ENCODE peak calls at places on chromosomes 4 and X, in seven cellular contexts. W is activated effector memory CD4-positive, alpha-beta T cell treated with Interleukin-2 at 50 U/mL for 16 hours; F is OCI-LY7; S is activated naive CD4-positive, alpha-beta T cell; B is NCI-H460; C is stimulated activated naive CD8-positive, alpha-beta T cell treated with anti-CD3 and anti-CD28 coated beads, Interleukin-15, Interleukin-2, amounts not matched to agents 100 U/mL and 50 U/mL, for 24 hours; K is fibroblast of lung. J is an unnamed sample.

GRCh38 chr4:103422467-103423219 is 224.5 kb upstream of the CENPE start:
- DNase-seq in W (no peak), F (no peak), S (no peak), B (no peak), C (no peak), K (no peak), J (no peak)

GRCh38 chr4:22477794-22478182 is 38.1 kb downstream of the ADGRA3 start:
- DNase-seq in W (no peak), F (no peak), S (no peak), B (no peak), C (no peak), K (no peak), J (no peak)

GRCh38 chr4:125316391-125316780 is 1.6 kb downstream of the FAT4 start:
- DNase-seq in W (no peak), F (no peak), S (no peak), B (no peak), C (peak; percentile 6), K (no peak), J (peak; percentile 70)

GRCh38 chr4:43089730-43090129 is 197.2 kb downstream of the GRXCR1 start:
- DNase-seq in W (no peak), F (no peak), S (no peak), B (no peak), C (no peak), K (peak; percentile 86), J (no peak)

GRCh38 chr4:30722092-30722915 is 2.1 kb downstream of the PCDH7 start:
- DNase-seq in W (no peak), F (no peak), S (no peak), B (no peak), C (no peak), K (peak; percentile 40), J (peak; percentile 62)

GRCh38 chr4:53777244-53777984 is 186.1 kb upstream of the LNX1 start:
- DNase-seq in W (no peak), F (no peak), S (no peak), B (no peak), C (no peak), K (peak; percentile 87), J (no peak)

GRCh38 chr4:154490261-154490588 is 1.4 kb downstream of the DCHS2 start:
- DNase-seq in W (no peak), F (no peak), S (no peak), B (no peak), C (peak; percentile 4), K (no peak), J (no peak)

GRCh38 chr4:109094061-109094460 is 208.4 kb downstream of the COL25A1 start:
- DNase-seq in W (no peak), F (no peak), S (no peak), B (no peak), C (no peak), K (peak; percentile 54), J (no peak)

GRCh38 chrX:115642304-115642703 is 81.3 kb downstream of the PLS3 start:
- DNase-seq in W (no peak), F (no peak), S (no peak), B (no peak), C (no peak), K (no peak), J (no peak)

GRCh38 chr4:134024251-134024650 is 177.3 kb downstream of the PABPC4L start:
- DNase-seq in W (no peak), F (peak; percentile 0), S (no peak), B (peak; percentile 30), C (no peak), K (peak; percentile 24), J (no peak)

GRCh38 chr4:72418458-72418857 is 150.6 kb downstream of the ADAMTS3 start:
- DNase-seq in W (no peak), F (no peak), S (no peak), B (no peak), C (no peak), K (peak; percentile 77), J (peak; percentile 64)

GRCh38 chr4:8641256-8641655 is 48.7 kb downstream of the CPZ start:
- DNase-seq in W (no peak), F (no peak), S (no peak), B (no peak), C (no peak), K (no peak), J (no peak)

GRCh38 chrX:135477576-135477975 is 42.9 kb upstream of the INTS6L start:
- DNase-seq in W (peak; percentile 14), F (peak; percentile 24), S (no peak), B (peak; percentile 65), C (peak; percentile 12), K (peak; percentile 63), J (peak; percentile 62)

GRCh38 chr4:156545003-156545785 is 426.4 kb downstream of the PDGFC start:
- DNase-seq in W (no peak), F (no peak), S (no peak), B (no peak), C (no peak), K (peak; percentile 43), J (no peak)

GRCh38 chr4:148397006-148397673 is 45.1 kb downstream of the NR3C2 start:
- DNase-seq in W (no peak), F (no peak), S (no peak), B (no peak), C (no peak), K (no peak), J (no peak)

GRCh38 chr4:161359491-161359890 is 804.3 kb downstream of the FSTL5 start:
- DNase-seq in W (no peak), F (no peak), S (no peak), B (no peak), C (no peak), K (no peak), J (no peak)

GRCh38 chrX:10156199-10157031 is at the start of gene CLCN4:
- DNase-seq in W (no peak), F (peak; percentile 65), S (no peak), B (peak; percentile 33), C (no peak), K (peak; percentile 8), J (peak; percentile 64)

GRCh38 chr4:168124008-168124641 is 31.8 kb downstream of the ANXA10 start:
- DNase-seq in W (no peak), F (no peak), S (no peak), B (peak; percentile 33), C (no peak), K (peak; percentile 67), J (no peak)

GRCh38 chr4:83850435-83850834 is 314.5 kb downstream of the GPAT3 start:
- DNase-seq in W (no peak), F (no peak), S (no peak), B (no peak), C (no peak), K (peak; percentile 83), J (no peak)

GRCh38 chr4:95549246-95550138 is 719 bp upstream of the UNC5C start:
- DNase-seq in W (no peak), F (no peak), S (no peak), B (no peak), C (peak; percentile 10), K (peak; percentile 62), J (peak; percentile 80)

GRCh38 chrX:12894074-12894691 is 12.2 kb upstream of the TLR8 start:
- DNase-seq in W (peak; percentile 1), F (peak; percentile 75), S (peak; percentile 10), B (peak; percentile 20), C (peak; percentile 47), K (no peak), J (no peak)

GRCh38 chr4:56477192-56477706 is 9.8 kb downstream of the SRP72 start:
- DNase-seq in W (no peak), F (no peak), S (no peak), B (no peak), C (no peak), K (no peak), J (no peak)

GRCh38 chr4:65791807-65792308 is 121.6 kb upstream of the EPHA5 start:
- DNase-seq in W (no peak), F (no peak), S (no peak), B (peak; percentile 27), C (no peak), K (peak; percentile 66), J (no peak)

GRCh38 chrX:101550825-101551767 is 749 bp downstream of the ARMCX1 start:
- DNase-seq in W (no peak), F (no peak), S (no peak), B (no peak), C (no peak), K (peak; percentile 36), J (peak; percentile 67)

GRCh38 chr4:127870688-127871087 is 10.0 kb upstream of the PLK4 start:
- DNase-seq in W (no peak), F (no peak), S (no peak), B (no peak), C (no peak), K (peak; percentile 91), J (no peak)

GRCh38 chrX:37998586-37999267 is 7.6 kb upstream of the SYTL5 start:
- DNase-seq in W (no peak), F (no peak), S (no peak), B (peak; percentile 11), C (no peak), K (peak; percentile 81), J (no peak)

GRCh38 chrX:152958047-152958446 is 35.9 kb downstream of the PNMA5 start:
- DNase-seq in W (no peak), F (no peak), S (no peak), B (no peak), C (no peak), K (peak; percentile 31), J (no peak)

GRCh38 chrX:41468647-41469323 is 21.6 kb downstream of the NYX start:
- DNase-seq in W (no peak), F (no peak), S (no peak), B (no peak), C (no peak), K (peak; percentile 26), J (no peak)

GRCh38 chrX:110852180-110852579 is 56.6 kb upstream of the CHRDL1 start:
- DNase-seq in W (no peak), F (peak; percentile 1), S (no peak), B (peak; percentile 28), C (no peak), K (peak; percentile 4), J (no peak)

GRCh38 chr4:25098964-25099843 is 61.0 kb downstream of the SEPSECS start:
- DNase-seq in W (no peak), F (no peak), S (no peak), B (no peak), C (no peak), K (peak; percentile 74), J (peak; percentile 83)

GRCh38 chr4:39855909-39856512 is 121.7 kb downstream of the PDS5A start:
- DNase-seq in W (no peak), F (no peak), S (no peak), B (no peak), C (no peak), K (peak; percentile 37), J (no peak)

GRCh38 chr4:188971125-188971524 is 831.9 kb downstream of the TRIML1 start:
- DNase-seq in W (no peak), F (peak; percentile 4), S (no peak), B (no peak), C (no peak), K (peak; percentile 5), J (no peak)

GRCh38 chrX:81354954-81355353 is 153.1 kb downstream of the SH3BGRL start:
- DNase-seq in W (no peak), F (no peak), S (no peak), B (no peak), C (no peak), K (no peak), J (no peak)

GRCh38 chrX:39839371-39839770 is 258.4 kb downstream of the BCOR start:
- DNase-seq in W (no peak), F (no peak), S (no peak), B (no peak), C (no peak), K (no peak), J (no peak)

GRCh38 chr4:109332926-109333464 is 30.5 kb upstream of the COL25A1 start:
- DNase-seq in W (no peak), F (peak; percentile 7), S (no peak), B (no peak), C (peak; percentile 35), K (no peak), J (no peak)

GRCh38 chr4:123821861-123822260 is 425.3 kb downstream of the SPRY1 start:
- DNase-seq in W (no peak), F (no peak), S (no peak), B (no peak), C (no peak), K (peak; percentile 67), J (no peak)

J was measured in heart left ventricle.